ENCODE peak calls at places on chromosomes 1 and 21, in four cellular contexts. A is IMR-90, U is RWPE1, S is K562. W is an unnamed sample.

GRCh38 chr21:37811711-37812110 is 104.5 kb downstream of the KCNJ6 start:
- DNase-seq in A (peak), U (no peak), S (no peak), W (no peak)

GRCh38 chr1:154626456-154627246 is 18.7 kb upstream of the ADAR start:
- DNase-seq in A (no peak), U (no peak), S (no peak), W (no peak)

GRCh38 chr1:64675718-64676345 is 69.0 kb upstream of the RAVER2 start:
- DNase-seq in A (peak), U (peak), S (peak), W (no peak)

GRCh38 chr1:72282271-72282656 is at the start of gene NEGR1:
- DNase-seq in A (peak), U (peak), S (no peak), W (peak)

GRCh38 chr1:11518791-11519628 is 40.1 kb downstream of the DISP3 start:
- DNase-seq in A (no peak), U (no peak), S (no peak), W (peak)

GRCh38 chr1:43144228-43144627 is 27.9 kb downstream of the EBNA1BP2 start:
- DNase-seq in A (peak), U (peak), S (no peak), W (no peak)

GRCh38 chr1:203204776-203205175 is 18.3 kb upstream of the CHI3L1 start:
- DNase-seq in A (no peak), U (no peak), S (no peak), W (no peak)

GRCh38 chr21:43373387-43374227 is 53.3 kb downstream of the SIK1 start:
- DNase-seq in A (no peak), U (no peak), S (no peak), W (no peak)

GRCh38 chr1:118300808-118301207 is 115.8 kb upstream of the SPAG17 start:
- DNase-seq in A (no peak), U (no peak), S (no peak), W (no peak)

GRCh38 chr1:178575611-178576331 is 62.9 kb downstream of the TEX35 start:
- DNase-seq in A (peak), U (no peak), S (no peak), W (no peak)

GRCh38 chr21:35420658-35421057 is 371.6 kb upstream of the RUNX1 start:
- DNase-seq in A (no peak), U (no peak), S (no peak), W (no peak)

GRCh38 chr1:31529999-31530705 is 46.2 kb upstream of the TINAGL1 start:
- DNase-seq in A (peak), U (no peak), S (no peak), W (no peak)

GRCh38 chr1:111878096-111878495 is 111.4 kb downstream of the KCND3 start:
- DNase-seq in A (no peak), U (no peak), S (no peak), W (no peak)

GRCh38 chr21:25456672-25457071 is 150.6 kb downstream of the MRPL39 start:
- DNase-seq in A (peak), U (no peak), S (no peak), W (no peak)

GRCh38 chr1:228923973-228924766 is 188.9 kb downstream of the RHOU start:
- DNase-seq in A (peak), U (no peak), S (no peak), W (no peak)

GRCh38 chr21:45407629-45408247 is 2.8 kb downstream of the COL18A1 start:
- DNase-seq in A (no peak), U (no peak), S (no peak), W (no peak)
- TF ChIP-seq CTCF in A (no peak), U (no peak), S (no peak), W (no peak)

GRCh38 chr1:113557176-113557575 is 166.9 kb downstream of the MAGI3 start:
- DNase-seq in A (no peak), U (no peak), S (no peak), W (no peak)

GRCh38 chr1:113552244-113552643 is 161.9 kb downstream of the MAGI3 start:
- DNase-seq in A (peak), U (no peak), S (no peak), W (no peak)

GRCh38 chr1:113551728-113552127 is 161.4 kb downstream of the MAGI3 start:
- DNase-seq in A (no peak), U (no peak), S (no peak), W (no peak)
- TF ChIP-seq CTCF in A (no peak), U (no peak), S (no peak), W (no peak)

DNA sequence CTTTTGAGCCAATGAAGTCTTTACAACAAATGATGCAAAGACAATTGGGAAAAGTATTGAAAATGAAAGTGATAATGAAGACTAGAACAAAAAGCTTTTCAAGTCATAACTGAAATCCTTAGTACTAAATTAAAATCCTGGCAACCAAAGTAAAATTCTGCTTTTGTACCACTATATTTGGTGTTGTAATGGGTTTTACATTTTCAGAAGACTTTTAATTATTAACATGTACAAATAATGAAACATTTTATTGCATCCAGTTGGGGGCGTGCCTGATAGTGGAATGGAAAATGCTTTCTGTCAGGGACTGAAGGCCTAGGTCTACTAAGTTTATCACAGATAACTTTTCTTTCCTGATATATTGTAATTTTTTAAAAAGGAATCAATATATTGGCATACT is 89.4 kb downstream of the SDCCAG8 start:
- DNase-seq in A (peak), U (no peak), S (no peak), W (no peak)
- TF ChIP-seq CTCF in A (peak), U (no peak), S (no peak), W (no peak)

DNA sequence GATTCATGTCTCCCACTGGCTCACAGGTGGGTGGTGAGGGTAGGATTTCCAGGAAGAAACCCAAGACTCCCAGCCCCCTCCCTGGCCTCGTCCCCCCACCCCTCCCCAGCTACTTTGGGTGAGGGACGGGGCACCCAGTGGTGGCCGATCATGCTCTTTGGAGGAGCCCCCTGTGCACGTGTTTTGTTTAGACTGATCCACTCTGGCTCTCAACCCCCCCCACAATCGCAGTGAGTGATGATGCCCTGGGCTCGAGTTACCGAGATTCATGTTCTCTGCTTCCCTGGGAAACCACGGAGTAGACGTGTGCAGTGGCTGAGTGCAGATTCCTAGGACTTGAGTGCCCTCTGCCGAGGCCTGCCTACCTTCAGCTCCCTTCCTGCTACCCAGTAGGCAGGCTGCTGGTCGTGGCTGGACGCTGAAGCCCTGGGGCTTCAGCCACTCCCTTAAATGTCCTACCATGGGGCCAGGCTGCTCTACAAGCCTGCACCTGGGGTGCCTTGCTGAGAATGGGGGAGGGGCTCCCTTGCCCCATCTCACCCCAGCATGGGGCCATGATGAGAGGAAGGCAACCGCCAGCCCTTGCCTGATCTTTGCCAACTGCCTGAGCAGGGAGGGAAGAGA is 3.9 kb upstream of the GRIK3 start:
- DNase-seq in A (no peak), U (peak), S (no peak), W (no peak)
- TF ChIP-seq CTCF in A (no peak), U (no peak), S (no peak), W (no peak)

GRCh38 chr21:22438428-22439086 is 1440.3 kb downstream of the NCAM2 start:
- DNase-seq in A (no peak), U (no peak), S (no peak), W (no peak)
- TF ChIP-seq CTCF in A (no peak), U (no peak), S (no peak), W (no peak)

W was measured in activated B cell treated with CpG ODN at 0.5 μM for 24 hours.